ENCODE peak calls at places on chromosomes 2 and 18, in eight cellular contexts. S, T, R, W, K, X, I and V are unnamed samples.
A peak's percentile ranks its signal among the peaks of the same experiment; 100 is the strongest.

GRCh38 chr2:181371782-181372292 is 85.3 kb upstream of the ITGA4 start:
- DNase-seq in I (no peak), S (no peak), X (no peak), K (no peak), W (no peak), T (no peak), R (peak; percentile 51), V (no peak)

GRCh38 chr2:180520816-180521595 is 459.4 kb upstream of the UBE2E3 start:
- DNase-seq in S (no peak), K (no peak), T (no peak), R (peak; percentile 91), W (no peak), I (peak; percentile 48), X (no peak), V (no peak)

GRCh38 chr2:54365661-54366060 is 90.5 kb upstream of the SPTBN1 start:
- DNase-seq in W (no peak), T (no peak), S (no peak), I (no peak), K (no peak), R (no peak), X (no peak), V (no peak)

GRCh38 chr2:205868773-205869333 is 186.6 kb downstream of the NRP2 start:
- DNase-seq in I (no peak), T (no peak), W (no peak), R (peak; percentile 42), S (no peak), X (no peak), K (peak; percentile 75), V (no peak)

GRCh38 chr2:83640506-83640905 is 818.6 kb downstream of the SUCLG1 start:
- DNase-seq in I (no peak), S (no peak), T (no peak), K (no peak), X (no peak), R (no peak), W (no peak), V (no peak)

GRCh38 chr2:55047677-55048299 is 2.5 kb downstream of the RTN4 start:
- DNase-seq in R (peak; percentile 72), W (no peak), X (no peak), K (peak; percentile 49), T (peak; percentile 58), S (peak; percentile 41), I (no peak), V (peak; percentile 36)

GRCh38 chr2:158753561-158754302 is 41.4 kb upstream of the DAPL1 start:
- DNase-seq in W (no peak), I (peak; percentile 5), R (peak; percentile 69), K (peak; percentile 63), S (peak; percentile 43), X (no peak), T (peak; percentile 84), V (peak; percentile 71)

GRCh38 chr18:74493689-74494088 is 2.5 kb upstream of the CNDP2 start:
- DNase-seq in K (peak; percentile 61), I (peak; percentile 71), S (peak; percentile 67), X (peak; percentile 37), T (peak; percentile 63), W (no peak), R (peak; percentile 56), V (peak; percentile 37)

GRCh38 chr2:25227576-25227975 is 59.2 kb upstream of the POMC start:
- DNase-seq in T (no peak), X (no peak), W (no peak), R (no peak), S (no peak), K (no peak), I (no peak), V (no peak)

GRCh38 chr2:27638023-27638637 is 9.3 kb downstream of the GPN1 start:
- DNase-seq in T (no peak), K (no peak), X (no peak), W (no peak), R (peak; percentile 97), S (no peak), I (no peak), V (no peak)

GRCh38 chr2:36707050-36707449 is 10.5 kb downstream of the VIT start:
- DNase-seq in R (peak; percentile 88), S (no peak), I (no peak), T (no peak), X (no peak), K (peak; percentile 21), W (no peak), V (no peak)

GRCh38 chr2:3434005-3434404 is 54.5 kb downstream of the TRAPPC12 start:
- DNase-seq in X (no peak), S (no peak), K (no peak), R (no peak), I (no peak), T (no peak), W (no peak), V (no peak)

GRCh38 chr2:17460401-17461086 is 57.7 kb downstream of the RAD51AP2 start:
- DNase-seq in K (no peak), S (no peak), I (no peak), T (no peak), X (no peak), W (no peak), R (no peak), V (no peak)

GRCh38 chr2:180983468-180984388 is 3.3 kb downstream of the UBE2E3 start:
- DNase-seq in S (peak; percentile 38), T (peak; percentile 72), X (no peak), I (peak; percentile 40), R (peak; percentile 70), K (peak; percentile 75), W (peak; percentile 20), V (peak; percentile 77)

GRCh38 chr2:127535422-127535901 is at the start of gene MYO7B:
- DNase-seq in I (peak; percentile 27), W (no peak), S (no peak), R (no peak), K (no peak), T (no peak), X (no peak), V (no peak)

GRCh38 chr2:188819781-188820180 is 154.4 kb upstream of the COL3A1 start:
- DNase-seq in T (no peak), R (no peak), S (no peak), K (no peak), X (no peak), W (no peak), I (no peak), V (no peak)

GRCh38 chr2:61016392-61017002 is 1.0 kb upstream of the PEX13 start:
- DNase-seq in W (no peak), X (no peak), S (no peak), R (peak; percentile 9), K (no peak), T (peak; percentile 38), I (no peak), V (no peak)

GRCh38 chr2:189221811-189222210 is 42.2 kb upstream of the COL5A2 start:
- DNase-seq in W (no peak), R (peak; percentile 87), I (no peak), S (no peak), K (no peak), X (no peak), T (no peak), V (no peak)

GRCh38 chr2:2550856-2551255 is 219.8 kb upstream of the MYT1L start:
- DNase-seq in K (no peak), X (no peak), S (no peak), I (no peak), W (no peak), T (no peak), R (no peak), V (no peak)

GRCh38 chr2:75892490-75892889 is 181.8 kb upstream of the GCFC2 start:
- DNase-seq in T (no peak), W (no peak), I (no peak), R (no peak), S (no peak), K (no peak), X (no peak), V (peak; percentile 28)

GRCh38 chr18:79546781-79547272 is 132.8 kb upstream of the CTDP1 start:
- DNase-seq in S (no peak), T (peak; percentile 20), K (no peak), R (no peak), W (peak; percentile 10), X (no peak), I (no peak), V (no peak)

GRCh38 chr18:65567372-65567771 is 183.4 kb upstream of the CDH7 start:
- DNase-seq in R (peak; percentile 0), S (no peak), I (peak; percentile 23), K (peak; percentile 25), W (no peak), X (no peak), T (peak; percentile 1), V (peak; percentile 62)

GRCh38 chr18:6773777-6774176 is 44.3 kb downstream of the ARHGAP28 start:
- DNase-seq in K (no peak), X (no peak), R (no peak), W (no peak), S (no peak), T (no peak), I (no peak), V (no peak)

GRCh38 chr2:185245806-185246205 is 492.8 kb upstream of the FSIP2 start:
- DNase-seq in X (no peak), W (no peak), T (no peak), S (no peak), R (no peak), K (no peak), I (no peak), V (peak; percentile 9)

GRCh38 chr2:10414000-10414451 is 34.1 kb downstream of the ODC1 start:
- DNase-seq in T (peak; percentile 16), K (peak; percentile 75), I (peak; percentile 53), X (no peak), S (peak; percentile 90), R (peak; percentile 76), W (no peak), V (no peak)

GRCh38 chr2:95032341-95032740 is 6.8 kb downstream of the MAL start:
- DNase-seq in T (no peak), I (no peak), K (no peak), W (no peak), S (no peak), R (no peak), X (no peak), V (no peak)

GRCh38 chr2:104378853-104379374 is 475.0 kb upstream of the POU3F3 start:
- DNase-seq in T (peak; percentile 81), R (no peak), K (peak; percentile 75), X (no peak), I (peak; percentile 2), W (no peak), S (no peak), V (peak; percentile 12)

GRCh38 chr2:180823546-180824141 is 156.8 kb upstream of the UBE2E3 start:
- DNase-seq in T (no peak), X (no peak), R (peak; percentile 88), S (no peak), K (peak; percentile 1), I (no peak), W (no peak), V (no peak)

GRCh38 chr2:53252115-53252514 is 515.5 kb upstream of the CHAC2 start:
- DNase-seq in R (no peak), T (no peak), S (no peak), X (no peak), W (no peak), I (no peak), K (no peak), V (no peak)

GRCh38 chr18:55500316-55501086 is 87.5 kb downstream of the TCF4 start:
- DNase-seq in R (peak; percentile 91), T (no peak), I (no peak), K (no peak), X (no peak), W (no peak), S (no peak), V (peak; percentile 78)

GRCh38 chr2:205407984-205408383 is 274.3 kb upstream of the NRP2 start:
- DNase-seq in S (peak; percentile 21), X (no peak), T (no peak), W (no peak), K (no peak), R (no peak), I (no peak), V (peak; percentile 37)

GRCh38 chr2:128552806-128553551 is 234.3 kb upstream of the HS6ST1 start:
- DNase-seq in I (no peak), K (no peak), W (no peak), X (no peak), R (no peak), S (no peak), T (no peak), V (no peak)

GRCh38 chr2:64727013-64727767 is 73.5 kb upstream of the SERTAD2 start:
- DNase-seq in I (no peak), R (no peak), W (no peak), K (no peak), T (peak; percentile 17), X (no peak), S (no peak), V (no peak)

GRCh38 chr2:72012886-72013574 is 134.6 kb downstream of the CYP26B1 start:
- DNase-seq in T (no peak), K (no peak), X (no peak), W (no peak), S (no peak), R (no peak), I (no peak), V (no peak)